ENCODE peak calls at places on chromosomes 1 and 21, in five cellular contexts. B is K562, Q is GM12878, E is H1, G is HepG2. I is an unnamed sample.

GRCh38 chr1:207309775-207310273 is 11.7 kb upstream of the CD55 start:
- DNase-seq in Q (no peak), G (peak; percentile 39), E (no peak), B (no peak), I (peak; percentile 50)

GRCh38 chr1:229643996-229644748 is 18.1 kb downstream of the URB2 start:
- DNase-seq in B (no peak), Q (no peak), G (no peak), E (no peak), I (no peak)

GRCh38 chr1:1307261-1307907 is 346 bp downstream of the ACAP3 start:
- DNase-seq in B (peak; percentile 70), E (no peak), G (no peak), Q (no peak), I (no peak)

GRCh38 chr1:46568614-46569013 is 17.2 kb upstream of the KNCN start:
- DNase-seq in G (no peak), B (no peak), Q (no peak), E (no peak), I (no peak)

GRCh38 chr1:231800071-231800470 is 173.5 kb downstream of the DISC1 start:
- DNase-seq in B (no peak), E (no peak), G (no peak), Q (no peak), I (no peak)

GRCh38 chr1:1779691-1780597 is 1.7 kb upstream of the NADK start:
- DNase-seq in B (peak; percentile 42), Q (peak; percentile 80), E (peak; percentile 41), G (no peak), I (no peak)

GRCh38 chr1:8421721-8422120 is 103.8 kb downstream of the SLC45A1 start:
- DNase-seq in B (no peak), G (no peak), E (no peak), Q (no peak), I (no peak)

GRCh38 chr21:43597845-43598244 is 61.4 kb downstream of the HSF2BP start:
- DNase-seq in E (no peak), B (no peak), Q (no peak), G (no peak), I (no peak)

GRCh38 chr1:60461889-60462595 is 388.5 kb upstream of the C1orf87 start:
- DNase-seq in Q (no peak), E (no peak), B (no peak), G (no peak), I (no peak)

GRCh38 chr1:20411196-20411980 is 74.6 kb downstream of the CAMK2N1 start:
- DNase-seq in G (no peak), E (peak; percentile 29), B (no peak), Q (no peak), I (peak; percentile 60)

GRCh38 chr1:12184008-12184681 is 17.4 kb downstream of the TNFRSF1B start:
- DNase-seq in G (peak; percentile 29), Q (no peak), E (no peak), B (peak; percentile 53), I (no peak)

GRCh38 chr1:220458936-220459335 is 69.0 kb upstream of the MARK1 start:
- DNase-seq in B (no peak), Q (no peak), E (no peak), G (no peak), I (no peak)

GRCh38 chr1:12083766-12084165 is 20.7 kb downstream of the TNFRSF8 start:
- DNase-seq in B (no peak), E (no peak), G (no peak), Q (no peak), I (no peak)

GRCh38 chr1:233367057-233367759 is 39.7 kb downstream of the MAP3K21 start:
- DNase-seq in E (peak; percentile 25), G (peak; percentile 10), Q (no peak), B (no peak), I (peak; percentile 26)

GRCh38 chr1:225437710-225438437 is 10.0 kb upstream of the LBR start:
- DNase-seq in E (no peak), G (no peak), B (peak; percentile 53), Q (no peak), I (peak; percentile 28)

GRCh38 chr1:246364415-246364941 is 142.6 kb downstream of the SMYD3 start:
- DNase-seq in G (no peak), E (no peak), B (no peak), Q (no peak), I (no peak)

GRCh38 chr1:200774735-200775449 is 36.2 kb downstream of the CAMSAP2 start:
- DNase-seq in G (no peak), E (no peak), B (no peak), Q (no peak), I (no peak)

GRCh38 chr1:109498161-109498801 is 4.4 kb downstream of the CYB561D1 start:
- DNase-seq in Q (no peak), G (no peak), B (peak; percentile 68), E (no peak), I (no peak)

GRCh38 chr1:151146072-151146415 is 387 bp downstream of the SEMA6C start:
- DNase-seq in B (no peak), Q (no peak), G (no peak), E (no peak), I (no peak)

GRCh38 chr1:88175631-88176226 is 508.3 kb upstream of the PKN2 start:
- DNase-seq in B (no peak), Q (no peak), G (peak; percentile 99), E (no peak), I (peak; percentile 6)

GRCh38 chr1:92315766-92316413 is 17.0 kb downstream of the RPAP2 start:
- DNase-seq in B (no peak), G (no peak), Q (no peak), E (no peak), I (no peak)

GRCh38 chr1:47317841-47318240 is 3.9 kb upstream of the STIL start:
- DNase-seq in G (no peak), B (no peak), Q (no peak), E (no peak), I (no peak)

GRCh38 chr1:161740871-161741270 is 8.7 kb upstream of the DUSP12 start:
- DNase-seq in G (no peak), B (no peak), E (no peak), Q (no peak), I (no peak)

GRCh38 chr1:21293537-21294265 is 3.4 kb upstream of the ECE1 start:
- DNase-seq in E (no peak), G (no peak), Q (peak; percentile 74), B (no peak), I (no peak)

GRCh38 chr1:3775498-3776230 is 3.1 kb downstream of the SMIM1 start:
- DNase-seq in G (peak; percentile 94), B (peak; percentile 85), E (peak; percentile 62), Q (no peak), I (peak; percentile 64)

GRCh38 chr21:44423312-44423821 is 31.9 kb upstream of the LRRC3 start:
- DNase-seq in E (no peak), Q (no peak), G (no peak), B (no peak), I (no peak)

GRCh38 chr1:19412654-19413053 is 72.7 kb downstream of the CAPZB start:
- DNase-seq in Q (no peak), E (no peak), B (no peak), G (no peak), I (no peak)

GRCh38 chr1:51284487-51284954 is 45.8 kb downstream of the TTC39A start:
- DNase-seq in B (peak; percentile 94), E (no peak), Q (no peak), G (peak; percentile 61), I (peak; percentile 40)

GRCh38 chr1:153532769-153533599 is 2.8 kb downstream of the S100A6 start:
- DNase-seq in G (peak; percentile 72), E (peak; percentile 87), Q (no peak), B (peak; percentile 87), I (peak; percentile 81)

GRCh38 chr1:32339363-32339978 is 3.4 kb upstream of the MARCKSL1 start:
- DNase-seq in G (no peak), E (no peak), Q (no peak), B (no peak), I (no peak)

GRCh38 chr1:25556791-25557476 is 13.5 kb downstream of the LDLRAP1 start:
- DNase-seq in Q (no peak), E (no peak), G (no peak), B (no peak), I (no peak)
- TF ChIP-seq JUND in Q (no peak), E (no peak), G (no peak), B (no peak), I (no peak)

GRCh38 chr1:72284084-72284397 is 1.7 kb upstream of the NEGR1 start:
- DNase-seq in B (no peak), Q (no peak), E (no peak), G (no peak), I (no peak)
- H3K9ac ChIP-seq in B (no peak overlapping the region), Q (no peak overlapping the region), E (no peak overlapping the region), G (no peak overlapping the region), I (no peak overlapping the region)

GRCh38 chr1:101236546-101237228 is at the start of gene S1PR1:
- DNase-seq in G (no peak), E (peak; percentile 39), B (peak; percentile 18), Q (peak; percentile 28), I (no peak)
- TF ChIP-seq CEBPB in G (no peak), E (no peak), B (no peak), Q (no peak), I (no peak)

GRCh38 chr21:46253610-46254124 is 25.1 kb upstream of the LSS start:
- DNase-seq in E (no peak), B (peak; percentile 60), G (no peak), Q (peak; percentile 89), I (no peak)
- TF ChIP-seq JUND in E (no peak), B (no peak), G (no peak), Q (no peak), I (no peak)

GRCh38 chr1:218349365-218350021 is 4.4 kb downstream of the TGFB2 start:
- DNase-seq in E (no peak), B (no peak), G (no peak), Q (no peak), I (no peak)
- H3K9ac ChIP-seq in E (no peak overlapping the region), B (no peak overlapping the region), G (no peak overlapping the region), Q (no peak overlapping the region), I (no peak overlapping the region)

GRCh38 chr1:93502561-93502960 is 54.6 kb downstream of the FNBP1L start:
- DNase-seq in Q (no peak), E (no peak), B (no peak), G (no peak), I (no peak)
- TF ChIP-seq CEBPB in Q (no peak), E (no peak), B (no peak), G (no peak), I (no peak)

DNA sequence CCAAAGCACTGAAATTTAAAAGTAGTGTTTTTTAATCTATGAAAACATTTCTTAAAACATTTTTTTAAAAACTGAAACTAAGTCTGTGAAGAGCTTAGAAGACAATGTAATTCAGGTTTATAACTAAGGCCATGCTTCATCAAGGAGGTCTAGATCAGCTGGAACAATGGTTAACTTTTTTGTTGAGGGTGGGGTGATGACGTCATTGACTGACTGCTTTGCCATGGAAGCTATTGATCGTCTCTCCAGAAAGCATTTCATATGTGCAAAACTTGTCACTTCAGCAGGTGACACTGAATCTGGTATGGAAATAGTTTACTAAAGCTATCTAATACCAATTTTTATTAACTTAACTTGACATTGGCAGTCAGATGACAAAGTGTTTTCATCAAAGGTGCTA is 21.0 kb downstream of the RAVER2 start:
- DNase-seq in B (no peak), G (no peak), E (no peak), Q (no peak), I (no peak)
- TF ChIP-seq JUND in B (peak; percentile 85), G (no peak), E (no peak), Q (no peak), I (no peak)

I was measured in HCT116.